ENCODE peak calls at places on chromosome 4, in four cellular contexts. M is GM12865, Y is gastrocnemius medialis, L is MM.1S. P is an unnamed sample.

GRCh38 chr4:185713731-185714130 is 98.3 kb downstream of the SORBS2 start:
- DNase-seq in M (no peak), Y (no peak), L (no peak), P (no peak)

GRCh38 chr4:88021824-88022223 is 14.4 kb downstream of the PKD2 start:
- DNase-seq in M (no peak), Y (no peak), L (no peak), P (no peak)

GRCh38 chr4:8171941-8172924 is 13.6 kb upstream of the ABLIM2 start:
- DNase-seq in M (peak), Y (no peak), L (no peak), P (no peak)

GRCh38 chr4:137124278-137124932 is 407.9 kb downstream of the PCDH18 start:
- DNase-seq in M (peak), Y (no peak), L (peak), P (no peak)

GRCh38 chr4:79576480-79576803 is 168.4 kb upstream of the GK2 start:
- DNase-seq in M (peak), Y (no peak), L (peak), P (no peak)

GRCh38 chr4:73446336-73446938 is 10.4 kb downstream of the AFP start:
- DNase-seq in M (peak), Y (no peak), L (peak), P (no peak)

GRCh38 chr4:95398217-95398616 is 150.6 kb downstream of the UNC5C start:
- DNase-seq in M (no peak), Y (no peak), L (no peak), P (no peak)

GRCh38 chr4:106222548-106222947 is 93.5 kb downstream of the TBCK start:
- DNase-seq in M (no peak), Y (no peak), L (no peak), P (no peak)

GRCh38 chr4:8297691-8298485 is 28.3 kb downstream of the HTRA3 start:
- DNase-seq in M (no peak), Y (no peak), L (no peak), P (peak)

GRCh38 chr4:151553874-151554273 is 144.9 kb downstream of the FHIP1A start:
- DNase-seq in M (no peak), Y (no peak), L (no peak), P (no peak)

GRCh38 chr4:123672987-123673386 is 276.4 kb downstream of the SPRY1 start:
- DNase-seq in M (no peak), Y (no peak), L (no peak), P (no peak)

GRCh38 chr4:35125995-35126712 is 1118.2 kb downstream of the ARAP2 start:
- DNase-seq in M (no peak), Y (no peak), L (no peak), P (no peak)

GRCh38 chr4:76736434-76736833 is 161.5 kb downstream of the SOWAHB start:
- DNase-seq in M (no peak), Y (no peak), L (no peak), P (no peak)

GRCh38 chr4:8698341-8699062 is 105.9 kb downstream of the CPZ start:
- DNase-seq in M (no peak), Y (no peak), L (no peak), P (peak)

GRCh38 chr4:53943345-53944085 is 120.9 kb downstream of the CHIC2 start:
- DNase-seq in M (no peak), Y (no peak), L (no peak), P (no peak)

GRCh38 chr4:53128959-53129358 is 236.9 kb downstream of the SCFD2 start:
- DNase-seq in M (no peak), Y (no peak), L (no peak), P (no peak)

GRCh38 chr4:149409186-149410056 is 406.2 kb downstream of the IQCM start:
- DNase-seq in M (no peak), Y (no peak), L (no peak), P (peak)

GRCh38 chr4:108426493-108426892 is 193.9 kb upstream of the RPL34 start:
- DNase-seq in M (no peak), Y (no peak), L (no peak), P (no peak)

GRCh38 chr4:38140643-38141203 is 180.5 kb downstream of the PTTG2 start:
- DNase-seq in M (no peak), Y (no peak), L (no peak), P (no peak)

DNA sequence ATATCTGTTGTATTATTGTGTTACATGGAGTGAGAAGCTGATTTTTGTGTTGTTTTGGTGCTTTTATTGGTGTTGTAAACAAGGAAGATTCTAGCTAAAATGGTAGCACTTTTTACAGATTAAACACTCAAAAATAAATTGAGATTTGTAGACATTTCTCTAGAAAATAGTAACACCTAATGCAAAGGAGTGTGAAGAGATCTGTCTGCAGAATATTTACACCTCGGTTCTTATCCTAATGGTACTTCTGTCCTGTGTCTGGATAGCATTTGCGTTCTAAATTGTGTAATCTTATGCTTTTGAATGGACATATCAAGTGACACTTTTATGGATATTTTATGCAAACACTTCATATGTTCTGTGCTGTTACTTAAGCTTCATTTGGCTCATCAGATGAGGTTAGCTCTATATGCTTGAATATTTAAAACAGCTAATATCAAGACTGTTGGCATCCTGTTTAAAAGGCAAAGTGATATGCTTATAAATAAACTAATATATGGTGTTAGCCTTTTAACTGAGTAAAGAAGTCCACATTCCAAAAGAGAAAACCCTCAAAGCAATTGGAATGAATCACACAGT is 6.0 kb downstream of the PCDH7 start:
- DNase-seq in M (no peak), Y (no peak), L (no peak), P (no peak)
- H3K4me3 ChIP-seq in M (no peak), Y (no peak), L (no peak), P (no peak)

DNA sequence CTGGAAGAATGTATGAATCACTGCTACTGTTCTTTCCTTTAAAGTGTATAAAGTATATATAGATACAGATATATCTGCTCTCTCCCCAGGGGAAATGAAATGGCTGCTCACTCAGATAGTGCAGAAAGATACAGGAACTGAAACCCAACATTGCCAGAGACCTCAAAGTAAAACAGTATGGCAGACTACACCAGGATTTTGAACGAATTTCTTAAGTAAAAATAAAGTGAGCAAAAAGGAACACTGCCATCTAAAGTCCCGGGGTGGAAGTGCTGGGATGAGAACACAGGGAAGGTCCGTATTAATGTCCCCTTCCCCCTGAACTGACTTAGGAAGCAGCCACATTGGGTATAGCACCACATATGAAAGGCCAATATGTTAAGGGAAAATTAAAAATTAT is 93.4 kb downstream of the TMA16 start:
- DNase-seq in M (peak), Y (no peak), L (peak), P (no peak)
- TF ChIP-seq CTCF in M (peak), Y (no peak), L (peak), P (no peak)

GRCh38 chr4:143517764-143518163 is 4.3 kb downstream of the SMARCA5 start:
- DNase-seq in M (no peak), Y (no peak), L (no peak), P (no peak)

GRCh38 chr4:143513314-143514211 is at the start of gene SMARCA5:
- DNase-seq in M (peak), Y (peak), L (peak), P (peak)

GRCh38 chr4:143512978-143513313 is 556 bp upstream of the SMARCA5 start:
- DNase-seq in M (no peak), Y (no peak), L (no peak), P (no peak)

GRCh38 chr4:143514432-143514831 is 930 bp downstream of the SMARCA5 start:
- DNase-seq in M (peak), Y (no peak), L (peak), P (peak)

GRCh38 chr4:143515905-143516304 is 2.4 kb downstream of the SMARCA5 start:
- DNase-seq in M (no peak), Y (no peak), L (no peak), P (no peak)
- H3K4me3 ChIP-seq in M (peak), Y (no peak), L (peak), P (no peak)

GRCh38 chr4:140152015-140152703 is 1.8 kb downstream of the MAML3 start:
- DNase-seq in M (no peak), Y (peak), L (peak), P (peak)

GRCh38 chr4:140154572-140154891 is 548 bp upstream of the MAML3 start:
- DNase-seq in M (no peak), Y (no peak), L (no peak), P (no peak)

GRCh38 chr4:140152760-140153418 is 1.1 kb downstream of the MAML3 start:
- DNase-seq in M (no peak), Y (peak), L (peak), P (peak)

GRCh38 chr4:140153419-140153743 is 603 bp downstream of the MAML3 start:
- DNase-seq in M (no peak), Y (no peak), L (no peak), P (no peak)

GRCh38 chr4:140153744-140154571 is at the start of gene MAML3:
- DNase-seq in M (peak), Y (peak), L (peak), P (peak)
- TF ChIP-seq CTCF in M (no peak), Y (peak), L (no peak), P (no peak)

DNA sequence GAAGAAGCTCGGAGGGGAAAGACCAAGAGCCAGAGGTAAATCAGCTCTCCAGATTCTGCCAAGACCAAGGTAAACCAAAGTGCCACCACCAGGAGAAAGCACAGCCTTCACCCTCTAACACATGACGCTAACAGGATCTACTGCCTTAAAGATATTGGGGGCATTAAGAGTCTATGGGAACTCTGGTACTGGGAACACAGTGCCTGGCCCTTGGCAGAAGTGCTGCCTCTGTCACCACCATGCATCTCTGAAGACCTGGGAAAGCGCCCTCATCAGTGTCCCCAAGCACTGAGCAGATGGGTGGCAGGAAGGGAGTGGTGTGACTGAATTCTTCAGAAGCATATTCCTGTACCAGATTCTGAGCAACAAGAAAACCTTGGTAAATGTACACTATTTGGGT is 1.3 kb downstream of the QDPR start:
- DNase-seq in M (no peak), Y (no peak), L (no peak), P (no peak)
- H3K4me3 ChIP-seq in M (peak), Y (peak), L (peak), P (no peak)

GRCh38 chr4:112514449-112515277 is 1.3 kb downstream of the NEUROG2 start:
- DNase-seq in M (peak), Y (no peak), L (peak), P (no peak)
- TF ChIP-seq CTCF in M (peak), Y (no peak), L (peak), P (no peak)

DNA sequence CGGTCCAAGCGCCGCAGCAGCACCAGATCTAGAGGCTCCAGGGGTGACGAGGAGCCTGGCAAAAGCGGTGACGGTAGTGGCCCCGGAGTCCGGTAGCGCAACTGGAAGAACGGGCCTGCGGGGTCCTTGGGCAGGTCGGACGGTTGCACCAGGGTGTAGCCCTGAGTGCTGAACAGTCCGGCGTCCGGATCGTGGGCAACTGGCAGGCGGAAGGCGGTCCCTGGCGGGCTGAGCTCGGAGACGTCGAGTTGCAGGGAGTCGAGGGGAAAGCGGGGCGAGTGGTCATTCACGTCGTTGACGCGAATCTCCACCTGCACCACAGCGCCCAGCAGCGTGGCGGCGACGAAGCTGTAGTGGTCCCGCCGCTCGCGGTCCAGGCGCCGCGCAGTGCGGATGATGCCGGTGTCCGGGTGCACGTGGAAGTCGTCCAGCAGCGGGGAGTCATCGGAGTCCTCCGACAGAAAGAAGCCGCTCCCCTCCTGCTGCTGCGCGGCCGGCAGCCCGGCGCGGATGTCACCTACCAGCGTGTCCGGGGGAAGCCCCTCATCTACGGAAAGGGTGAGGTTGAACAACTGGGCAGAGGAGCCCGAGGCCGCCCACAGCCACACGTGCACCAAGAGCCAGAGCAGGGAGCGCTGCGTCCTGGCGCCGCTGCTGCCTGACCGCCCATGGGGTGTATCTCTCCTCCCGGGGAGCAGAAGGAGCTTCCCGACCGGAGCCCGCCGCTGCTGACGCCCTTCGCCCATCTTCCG is 834 bp downstream of the DCHS2 start:
- DNase-seq in M (no peak), Y (no peak), L (no peak), P (no peak)
- H3K4me3 ChIP-seq in M (no peak), Y (peak), L (no peak), P (no peak)

GRCh38 chr4:39638358-39639239 is at the start of gene SMIM14:
- DNase-seq in M (peak), Y (peak), L (peak), P (peak)
- TF ChIP-seq CTCF in M (no peak), Y (peak), L (no peak), P (no peak)